ENCODE peak calls at places on chromosomes 13 and 19, in seven cellular contexts. U, S, Q, H, D, W and X are unnamed samples.

GRCh38 chr13:53276265-53276664 is 247.7 kb downstream of the OLFM4 start:
- DNase-seq in H (no peak), Q (no peak), S (no peak), W (no peak), D (no peak), U (peak; percentile 93), X (no peak)

GRCh38 chr13:78610381-78610883 is 7.1 kb upstream of the POU4F1 start:
- DNase-seq in U (no peak), W (no peak), S (no peak), Q (peak; percentile 4), D (no peak), H (no peak), X (no peak)

GRCh38 chr13:59490651-59491050 is 673.1 kb downstream of the DIAPH3 start:
- DNase-seq in D (no peak), Q (no peak), S (no peak), U (no peak), W (no peak), H (no peak), X (no peak)

GRCh38 chr13:72246396-72246795 is 379.4 kb upstream of the DACH1 start:
- DNase-seq in S (no peak), D (no peak), W (no peak), U (no peak), H (no peak), Q (peak; percentile 22), X (no peak)

GRCh38 chr13:50613356-50613831 is 230.1 kb downstream of the DLEU7 start:
- DNase-seq in D (no peak), W (no peak), H (no peak), S (no peak), U (no peak), Q (peak; percentile 36), X (no peak)

GRCh38 chr13:50526771-50527567 is 316.5 kb downstream of the DLEU7 start:
- DNase-seq in H (peak; percentile 33), D (peak; percentile 61), Q (no peak), S (peak; percentile 60), U (no peak), W (no peak), X (peak; percentile 83)

GRCh38 chr13:26855921-26856320 is 95.3 kb upstream of the GPR12 start:
- DNase-seq in W (no peak), D (no peak), Q (no peak), S (no peak), H (no peak), U (no peak), X (no peak)

GRCh38 chr19:33621811-33622504 is at the start of gene CHST8:
- DNase-seq in H (peak; percentile 93), W (peak; percentile 86), D (peak; percentile 33), U (peak; percentile 74), Q (peak; percentile 44), S (no peak), X (no peak)

GRCh38 chr19:35357867-35358573 is at the start of gene FFAR3:
- DNase-seq in H (no peak), U (peak; percentile 39), W (peak; percentile 35), Q (no peak), D (no peak), S (peak; percentile 5), X (no peak)

GRCh38 chr13:50670847-50671542 is 172.5 kb downstream of the DLEU7 start:
- DNase-seq in Q (no peak), S (no peak), D (no peak), U (no peak), H (no peak), W (no peak), X (no peak)

GRCh38 chr19:57317503-57317902 is 2.8 kb upstream of the ZNF543 start:
- DNase-seq in S (no peak), H (peak; percentile 36), U (no peak), D (no peak), Q (no peak), W (no peak), X (no peak)

GRCh38 chr19:15299568-15300409 is 32.5 kb downstream of the BRD4 start:
- DNase-seq in U (peak; percentile 37), S (no peak), H (no peak), Q (peak; percentile 83), W (no peak), D (no peak), X (no peak)

GRCh38 chr19:28706693-28707092 is 506.3 kb downstream of the UQCRFS1 start:
- DNase-seq in H (no peak), D (no peak), Q (no peak), U (no peak), W (no peak), S (no peak), X (no peak)

GRCh38 chr19:19900124-19900523 is 622 bp upstream of the ZNF93 start:
- DNase-seq in S (peak; percentile 62), H (peak; percentile 16), U (peak; percentile 81), D (no peak), Q (peak; percentile 91), W (no peak), X (no peak)

DNA sequence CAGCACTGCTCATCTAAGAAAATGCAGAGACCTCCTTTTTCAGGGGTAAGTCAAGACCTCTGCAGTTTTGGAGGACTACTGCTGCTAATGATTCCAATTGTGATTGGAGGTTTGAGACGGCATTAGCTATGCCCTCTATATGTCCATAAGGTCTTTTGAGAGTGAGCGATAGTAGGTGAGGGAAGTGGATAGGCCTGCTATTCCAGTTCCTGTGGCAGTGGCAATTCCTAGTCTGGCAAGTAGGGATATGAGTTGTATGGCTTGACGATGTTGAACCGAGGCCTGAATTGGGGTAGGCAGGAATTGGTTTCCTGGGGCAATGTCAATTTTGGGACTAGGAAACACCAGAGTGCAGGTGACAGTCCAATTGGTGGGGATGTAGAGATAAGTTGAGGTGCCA is 913.1 kb upstream of the SLITRK5 start:
- DNase-seq in S (no peak), W (no peak), D (no peak), H (no peak), Q (no peak), U (no peak), X (no peak)
- H3K27ac ChIP-seq in S (no peak overlapping the region), W (no peak overlapping the region), D (no peak overlapping the region), H (no peak overlapping the region), Q (no peak overlapping the region), U (no peak overlapping the region), X (no peak overlapping the region)

GRCh38 chr19:1129535-1129934 is 25.7 kb downstream of the GPX4 start:
- DNase-seq in Q (no peak), W (no peak), S (no peak), D (no peak), U (no peak), H (no peak), X (no peak)

GRCh38 chr19:1131718-1132552 is 28.1 kb downstream of the GPX4 start:
- DNase-seq in W (no peak), H (no peak), D (peak; percentile 89), U (peak; percentile 86), S (peak; percentile 78), Q (peak; percentile 93), X (peak; percentile 90)

GRCh38 chr19:1133471-1133929 is 29.7 kb downstream of the GPX4 start:
- DNase-seq in U (peak; percentile 71), S (peak; percentile 55), H (peak; percentile 70), Q (no peak), W (peak; percentile 80), D (peak; percentile 94), X (peak; percentile 96)

GRCh38 chr19:1132625-1133383 is 29.0 kb downstream of the GPX4 start:
- DNase-seq in S (no peak), H (no peak), Q (no peak), U (no peak), D (peak; percentile 27), W (no peak), X (no peak)

DNA sequence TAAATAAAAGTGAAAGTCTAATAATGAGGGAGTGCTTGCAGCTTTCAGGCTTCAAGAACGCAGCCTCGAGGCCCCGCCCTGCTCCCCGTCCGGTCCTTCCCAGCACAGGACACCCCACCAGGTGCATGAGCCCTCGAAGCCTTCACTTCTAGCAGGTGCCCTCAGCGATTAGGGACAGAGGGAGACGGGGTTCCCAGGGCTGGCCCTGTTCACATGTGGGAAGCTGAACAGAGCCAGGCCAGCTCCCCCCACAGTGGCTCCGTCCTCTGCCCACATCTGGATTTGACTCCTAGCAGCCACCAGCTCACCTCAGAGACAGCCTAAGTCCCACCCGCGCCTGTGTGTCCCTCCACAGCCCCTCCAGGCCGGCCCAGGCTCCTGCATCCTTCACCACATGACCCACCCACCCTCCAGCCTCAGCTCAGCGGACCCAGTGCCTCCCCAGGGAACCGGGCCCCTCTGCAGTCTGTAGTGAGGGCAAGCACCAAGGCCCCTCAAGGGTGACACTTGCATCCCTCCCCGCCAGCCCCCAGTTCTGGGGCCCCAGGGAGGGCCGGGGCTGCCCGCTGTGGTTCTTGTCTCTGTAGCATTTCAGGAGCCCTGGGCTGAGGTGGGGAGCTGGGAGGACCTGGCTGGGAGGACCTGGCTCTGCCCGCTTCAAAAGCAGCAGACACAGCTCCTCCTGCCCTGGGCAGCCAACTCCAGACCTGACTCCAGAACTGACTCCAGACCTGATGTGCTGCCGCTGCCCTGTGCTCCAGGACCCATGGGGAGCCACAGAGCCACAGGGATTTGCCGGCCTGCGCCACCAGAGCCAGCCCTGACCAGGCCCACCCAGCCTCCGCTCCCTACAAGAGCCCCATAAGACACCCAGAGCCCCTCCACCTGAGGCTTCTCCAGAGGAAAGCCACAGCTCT is 27.3 kb downstream of the GPX4 start:
- DNase-seq in W (no peak), U (no peak), D (peak; percentile 78), S (no peak), Q (no peak), H (no peak), X (no peak)
- H3K4me2 ChIP-seq in W (peak overlapping the region; percentile 52), U (peak overlapping the region; percentile 10), D (peak overlapping the region; percentile 100), S (peak overlapping the region; percentile 86), Q (peak overlapping the region; percentile 85), H (no peak overlapping the region), X (peak overlapping the region; percentile 91)

GRCh38 chr19:2049741-2050348 is 1.2 kb downstream of the MKNK2 start:
- DNase-seq in S (peak; percentile 77), W (no peak), H (peak; percentile 71), D (peak; percentile 71), U (peak; percentile 72), Q (peak; percentile 74), X (peak; percentile 90)
- H3K4me1 ChIP-seq in S (peaks cover 47% of the 10 kb centered on the region), W (no peaks in the 10 kb centered on the region), H (peaks cover 20% of the 10 kb centered on the region), D (peaks cover 18% of the 10 kb centered on the region), U (peaks cover 2% of the 10 kb centered on the region), Q (peaks cover 19% of the 10 kb centered on the region), X (peaks cover 68% of the 10 kb centered on the region)

DNA sequence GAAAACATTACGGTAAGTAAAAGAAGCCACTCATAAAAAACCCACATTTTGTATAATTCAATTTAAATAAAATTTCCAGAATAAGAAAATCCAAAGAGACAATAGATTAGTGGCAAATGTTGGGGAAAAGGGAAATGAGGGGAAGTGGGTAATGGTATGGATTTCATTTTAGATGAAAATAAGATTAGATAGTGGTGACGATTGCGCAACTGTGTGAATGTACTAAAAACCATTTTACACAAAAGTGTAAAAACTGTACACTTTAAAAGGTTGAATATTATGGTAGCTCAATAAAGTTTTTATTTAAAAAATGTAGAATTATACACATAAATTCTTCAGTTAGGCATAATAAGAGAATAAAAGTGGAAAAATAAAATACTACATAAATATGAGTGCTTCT is 3.7 kb downstream of the MBD3L1 start:
- DNase-seq in Q (no peak), U (no peak), W (no peak), D (no peak), H (no peak), S (no peak), X (no peak)
- H3K27ac ChIP-seq in Q (no peak overlapping the region), U (no peak overlapping the region), W (no peak overlapping the region), D (no peak overlapping the region), H (no peak overlapping the region), S (no peak overlapping the region), X (no peak overlapping the region)